ENCODE peak calls at places on chromosome 10, in ten cellular contexts. W is cardiac fibroblast, G is aorta, M is HCT116, Q is skeletal muscle cell, I is right cardiac atrium, D is GM23248, Z is AG09309, H is psoas muscle, V is mucosa of descending colon. X is an unnamed sample.

GRCh38 chr10:109247819-109248218 is 675.5 kb downstream of the XPNPEP1 start:
- DNase-seq in W (no peak), V (no peak), I (no peak), G (no peak), Z (no peak), Q (no peak), M (no peak), H (no peak), D (no peak), X (no peak)

GRCh38 chr10:127612-128432 is 7.4 kb upstream of the ZMYND11 start:
- DNase-seq in I (no peak), H (no peak), V (no peak), D (no peak), Z (no peak), W (no peak), M (no peak), G (no peak), Q (no peak), X (no peak)

GRCh38 chr10:63125459-63125858 is 7.7 kb upstream of the NRBF2 start:
- DNase-seq in H (no peak), I (no peak), W (no peak), G (no peak), D (no peak), Z (no peak), M (no peak), V (no peak), Q (no peak), X (no peak)

GRCh38 chr10:99809931-99810615 is 27.6 kb downstream of the ABCC2 start:
- DNase-seq in M (no peak), H (no peak), Z (no peak), I (no peak), Q (no peak), V (no peak), D (peak), G (no peak), W (peak), X (no peak)

GRCh38 chr10:121158988-121159579 is 307.9 kb downstream of the WDR11 start:
- DNase-seq in M (peak), V (peak), Q (no peak), W (no peak), D (no peak), I (no peak), Z (no peak), H (no peak), G (no peak), X (no peak)

GRCh38 chr10:113273877-113274829 is 278.7 kb upstream of the HABP2 start:
- DNase-seq in M (no peak), D (peak), W (peak), G (no peak), H (peak), I (peak), Q (no peak), Z (no peak), V (no peak), X (peak)

GRCh38 chr10:28775773-28776172 is 98.5 kb downstream of the BAMBI start:
- DNase-seq in G (no peak), V (no peak), Q (no peak), Z (no peak), H (no peak), M (no peak), I (no peak), W (no peak), D (no peak), X (no peak)

GRCh38 chr10:42431095-42431494 is 207.3 kb downstream of the ZNF33B start:
- DNase-seq in V (no peak), W (no peak), D (no peak), Z (no peak), I (no peak), H (no peak), Q (no peak), G (no peak), M (no peak), X (no peak)

GRCh38 chr10:29710128-29710527 is 75.4 kb upstream of the SVIL start:
- DNase-seq in G (no peak), W (no peak), M (no peak), V (no peak), H (no peak), Z (no peak), Q (no peak), I (no peak), D (no peak), X (no peak)

DNA sequence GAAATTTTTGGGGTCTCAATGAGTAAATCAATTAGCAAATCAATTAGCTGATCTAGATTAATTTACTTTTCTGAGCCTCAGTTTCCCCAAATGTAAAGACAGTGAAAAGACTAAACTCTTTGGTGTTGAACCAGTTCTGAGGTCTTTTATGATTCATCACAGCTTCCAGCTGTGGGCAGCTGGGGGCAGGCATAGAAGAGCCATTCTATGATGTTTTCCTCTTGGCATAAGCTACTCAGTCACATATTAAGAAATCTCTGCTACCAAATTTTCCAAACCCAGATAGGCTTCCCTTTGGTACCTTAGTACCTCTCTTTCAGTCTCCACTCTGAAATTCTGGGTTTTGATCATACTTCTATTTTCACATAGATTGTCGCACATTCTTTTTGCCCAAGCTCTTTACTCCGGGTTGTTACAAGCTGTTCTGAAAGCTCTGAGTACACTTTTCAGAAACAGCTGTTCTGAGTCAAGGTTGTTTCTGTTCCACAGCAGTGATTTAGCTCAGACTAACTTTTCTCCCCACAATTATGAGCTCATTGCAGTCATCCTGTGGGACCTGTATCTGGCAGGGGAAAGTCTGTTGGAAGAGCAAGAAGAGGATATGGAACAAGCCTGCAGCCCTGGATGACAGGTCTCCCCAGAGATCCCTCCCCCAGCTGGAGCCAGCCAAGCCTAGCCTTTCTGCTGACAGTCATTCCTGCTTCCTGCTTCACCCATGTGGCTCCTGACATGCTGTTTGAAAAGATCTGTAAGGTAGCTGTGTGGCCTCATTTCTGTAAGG is 599.6 kb upstream of the GHITM start:
- DNase-seq in D (no peak), Z (peak), Q (peak), I (peak), M (no peak), H (peak), V (peak), G (no peak), W (peak), X (peak)
- H3K4me3 ChIP-seq in D (no peak), Z (no peak), Q (no peak), I (no peak), M (no peak), H (no peak), V (no peak), G (no peak), W (no peak), X (no peak)

GRCh38 chr10:119769886-119770285 is 44.0 kb downstream of the INPP5F start:
- DNase-seq in G (no peak), D (peak), H (no peak), W (peak), Z (no peak), I (no peak), Q (peak), M (no peak), V (no peak), X (no peak)
- H3K4me3 ChIP-seq in G (no peak), D (peak), H (no peak), W (no peak), Z (no peak), I (no peak), Q (no peak), M (no peak), V (no peak), X (no peak)

GRCh38 chr10:11164806-11165590 is 147.3 kb downstream of the CELF2 start:
- DNase-seq in Q (peak), M (no peak), Z (peak), W (peak), G (peak), V (peak), I (peak), D (peak), H (peak), X (peak)
- H3K4me3 ChIP-seq in Q (peak), M (no peak), Z (peak), W (peak), G (peak), V (peak), I (peak), D (peak), H (peak), X (peak)

DNA sequence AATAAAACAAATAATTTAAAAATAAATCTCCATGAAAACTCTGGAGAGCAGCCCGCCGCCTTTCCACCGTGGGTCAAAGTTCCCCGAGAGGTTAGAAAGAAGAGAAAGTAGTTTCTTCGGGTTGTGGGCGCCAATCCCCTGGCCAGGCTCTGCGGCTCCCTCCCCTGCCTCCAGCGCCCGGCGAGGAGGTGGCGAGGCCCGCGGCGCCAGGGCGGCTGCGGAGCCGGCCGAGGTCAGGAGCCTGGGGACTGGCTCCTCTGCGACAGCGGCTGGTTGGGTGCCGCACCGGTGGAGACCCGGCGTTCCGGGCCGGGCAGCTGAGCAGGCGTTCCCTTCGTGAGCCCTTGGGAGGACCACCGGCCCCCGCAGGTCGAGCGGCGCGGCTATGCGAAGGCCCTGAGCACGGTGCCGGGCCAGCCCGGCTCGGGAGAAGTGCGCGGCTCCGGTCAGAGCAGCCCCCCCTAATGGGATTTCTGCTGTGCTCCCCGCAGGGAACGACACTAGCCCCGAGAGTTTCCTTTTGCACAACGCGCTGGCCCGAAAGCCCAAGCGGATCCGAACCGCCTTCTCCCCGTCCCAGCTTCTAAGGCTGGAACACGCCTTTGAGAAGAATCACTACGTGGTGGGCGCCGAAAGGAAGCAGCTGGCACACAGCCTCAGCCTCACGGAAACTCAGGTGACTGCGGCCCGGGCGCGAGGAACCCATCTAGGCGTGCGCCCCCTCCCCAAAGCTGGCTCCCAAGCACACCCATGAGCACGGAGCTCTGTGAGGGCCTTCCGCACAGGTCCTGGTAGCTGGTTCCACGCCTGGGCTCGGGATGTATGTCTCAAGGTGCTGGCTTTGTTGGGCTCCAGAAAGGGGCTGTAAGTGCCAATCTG is 2.8 kb downstream of the EMX2 start:
- DNase-seq in D (peak), Q (no peak), M (no peak), V (no peak), W (no peak), G (peak), I (no peak), H (no peak), Z (no peak), X (no peak)
- H3K4me3 ChIP-seq in D (peak), Q (peak), M (no peak), V (no peak), W (peak), G (no peak), I (peak), H (peak), Z (peak), X (peak)

DNA sequence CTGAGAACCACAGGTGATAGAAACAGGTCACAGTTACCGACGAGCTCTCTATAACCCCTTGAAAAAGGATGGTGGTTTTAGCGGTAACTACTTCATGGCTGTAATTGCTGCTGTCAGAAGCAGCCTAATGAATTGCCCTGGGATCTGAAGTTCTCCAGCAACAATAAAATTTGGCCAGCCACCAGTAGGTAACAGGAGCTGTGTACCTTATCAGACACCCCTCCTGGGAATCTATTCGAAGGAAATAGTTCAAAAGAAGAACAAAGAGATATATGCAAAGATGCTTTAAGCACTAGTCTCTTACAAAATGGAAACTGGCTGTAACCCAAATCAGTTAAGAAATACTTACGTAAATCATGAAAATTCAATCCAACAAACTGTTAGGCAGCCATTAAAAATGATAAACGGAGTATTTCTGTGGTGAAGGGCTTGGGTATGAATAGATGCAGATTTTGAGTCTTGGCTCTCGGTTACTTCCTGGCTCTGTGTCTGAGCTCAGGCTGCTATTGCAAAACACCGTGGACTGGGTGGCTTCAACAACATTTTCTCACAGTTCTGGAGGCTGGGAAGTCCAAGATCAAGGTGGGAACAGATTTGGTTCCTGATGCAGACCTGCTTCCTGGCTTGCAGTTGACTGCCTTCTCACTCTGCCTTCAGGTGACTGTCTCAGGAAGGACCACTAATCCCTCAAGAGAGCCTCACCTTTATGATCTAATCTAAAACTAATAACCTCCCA is 1.6 kb downstream of the MSRB2 start:
- DNase-seq in W (peak), D (peak), Q (peak), I (peak), G (no peak), M (no peak), Z (peak), V (no peak), H (no peak), X (no peak)
- H3K4me3 ChIP-seq in W (peak), D (peak), Q (peak), I (peak), G (peak), M (peak), Z (no peak), V (no peak), H (peak), X (peak)

GRCh38 chr10:80633910-80634309 is 96.2 kb downstream of the SH2D4B start:
- DNase-seq in Q (no peak), Z (no peak), H (no peak), M (no peak), D (no peak), G (no peak), W (no peak), I (no peak), V (no peak), X (no peak)
- H3K4me3 ChIP-seq in Q (no peak), Z (no peak), H (no peak), M (no peak), D (no peak), G (no peak), W (no peak), I (no peak), V (no peak), X (no peak)

GRCh38 chr10:88640186-88640585 is 24.1 kb upstream of the LIPF start:
- DNase-seq in Q (no peak), V (no peak), Z (no peak), H (no peak), W (no peak), I (no peak), G (no peak), D (no peak), M (no peak), X (no peak)
- H3K4me3 ChIP-seq in Q (no peak), V (no peak), Z (no peak), H (no peak), W (no peak), I (no peak), G (no peak), D (no peak), M (no peak), X (no peak)

GRCh38 chr10:103192451-103193106 is 493 bp downstream of the NT5C2 start:
- DNase-seq in G (peak), W (peak), H (peak), Q (peak), M (peak), I (peak), V (peak), Z (no peak), D (peak), X (peak)

GRCh38 chr10:103193107-103193819 is at the start of gene NT5C2:
- DNase-seq in I (peak), H (peak), M (peak), W (peak), Z (no peak), D (peak), Q (peak), V (peak), G (peak), X (peak)

GRCh38 chr10:103192089-103192450 is 1.0 kb downstream of the NT5C2 start:
- DNase-seq in D (peak), G (no peak), M (no peak), H (no peak), Z (no peak), Q (no peak), V (no peak), I (no peak), W (peak), X (no peak)

GRCh38 chr10:103197177-103197576 is 4.1 kb upstream of the NT5C2 start:
- DNase-seq in M (peak), Q (no peak), V (no peak), Z (no peak), D (peak), I (peak), W (peak), H (peak), G (no peak), X (peak)

GRCh38 chr10:103193820-103194529 is 903 bp upstream of the NT5C2 start:
- DNase-seq in D (peak), Q (no peak), I (no peak), H (no peak), V (no peak), M (peak), G (no peak), W (peak), Z (no peak), X (peak)
- H3K4me3 ChIP-seq in D (peak), Q (no peak), I (no peak), H (peak), V (no peak), M (peak), G (peak), W (no peak), Z (no peak), X (no peak)

X was measured in MG63.